ENCODE peak calls at places on chromosomes 13 and 19, in eight cellular contexts. V is hepatic stellate cell, L is Karpas-422, C is RCC 7860, K is NCI-H2081, P is GM19239, W is substantia nigra, Y is NCI-H524 treated with DMSO at 0.1 percent for 48 hours. Q is an unnamed sample.

GRCh38 chr13:30178976-30179375 is 128.4 kb downstream of the KATNAL1 start:
- DNase-seq in V (no peak), L (no peak), K (no peak), W (no peak), C (no peak), P (no peak), Y (no peak), Q (no peak)

GRCh38 chr19:29880498-29881081 is 61.4 kb upstream of the URI1 start:
- DNase-seq in P (no peak), Y (no peak), V (no peak), C (no peak), K (no peak), L (peak), W (no peak), Q (no peak)

GRCh38 chr19:57829316-57829715 is 783 bp upstream of the ZNF587B start:
- DNase-seq in K (no peak), Y (no peak), P (no peak), V (no peak), L (no peak), C (no peak), W (no peak), Q (no peak)

GRCh38 chr13:85590231-85590931 is 208.8 kb downstream of the SLITRK6 start:
- DNase-seq in K (no peak), L (no peak), C (no peak), V (no peak), W (no peak), P (no peak), Y (no peak), Q (no peak)

GRCh38 chr13:33678906-33679657 is 138.9 kb upstream of the RFC3 start:
- DNase-seq in C (peak), W (peak), P (peak), V (no peak), Y (no peak), K (no peak), L (peak), Q (no peak)

GRCh38 chr19:49014123-49014869 is 2.6 kb downstream of the LHB start:
- DNase-seq in L (no peak), P (no peak), V (no peak), Y (no peak), W (no peak), C (no peak), K (no peak), Q (no peak)

GRCh38 chr13:21957833-21958232 is 287.0 kb downstream of the FGF9 start:
- DNase-seq in K (no peak), W (no peak), V (no peak), P (no peak), Y (no peak), L (no peak), C (no peak), Q (no peak)

GRCh38 chr19:6551607-6552450 is 21.0 kb downstream of the TNFSF9 start:
- DNase-seq in C (no peak), K (no peak), L (peak), V (no peak), W (no peak), P (peak), Y (no peak), Q (peak)

GRCh38 chr13:25306671-25307464 is 5.4 kb downstream of the NUP58 start:
- DNase-seq in V (no peak), Y (no peak), W (no peak), K (no peak), C (no peak), P (no peak), L (no peak), Q (no peak)

GRCh38 chr13:110047511-110047910 is 259.4 kb downstream of the COL4A1 start:
- DNase-seq in W (peak), Y (no peak), C (peak), V (peak), L (no peak), P (no peak), K (peak), Q (no peak)

GRCh38 chr13:54852831-54853230 is 1824.2 kb downstream of the OLFM4 start:
- DNase-seq in W (no peak), K (no peak), C (no peak), L (no peak), P (no peak), Y (no peak), V (no peak), Q (no peak)

GRCh38 chr13:43877788-43878187 is 1.8 kb downstream of the CCDC122 start:
- DNase-seq in P (no peak), W (no peak), K (no peak), L (no peak), V (no peak), Y (no peak), C (no peak), Q (no peak)

GRCh38 chr13:69644447-69644846 is 463.2 kb upstream of the ATXN8OS start:
- DNase-seq in C (no peak), Y (no peak), L (no peak), V (no peak), W (no peak), K (no peak), P (no peak), Q (no peak)

GRCh38 chr13:51923983-51924539 is 62.3 kb downstream of the CCDC70 start:
- DNase-seq in W (no peak), C (no peak), K (no peak), L (no peak), P (no peak), V (no peak), Y (no peak), Q (peak)

GRCh38 chr13:37868691-37869505 is 674 bp downstream of the TRPC4 start:
- DNase-seq in Y (no peak), V (peak), K (no peak), L (no peak), W (no peak), P (no peak), C (peak), Q (peak)

GRCh38 chr19:13980340-13980739 is 25.8 kb downstream of the RFX1 start:
- DNase-seq in P (no peak), K (no peak), Y (no peak), C (no peak), W (no peak), V (no peak), L (no peak), Q (no peak)

GRCh38 chr13:40648040-40648439 is 18.4 kb downstream of the FOXO1 start:
- DNase-seq in W (no peak), L (no peak), V (no peak), P (no peak), C (no peak), Y (no peak), K (no peak), Q (no peak)

GRCh38 chr19:30406220-30406944 is 34.2 kb downstream of the ZNF536 start:
- DNase-seq in P (no peak), C (no peak), Y (no peak), K (no peak), V (no peak), L (peak), W (peak), Q (no peak)

GRCh38 chr13:60226507-60226906 is 62.8 kb upstream of the DIAPH3 start:
- DNase-seq in Y (peak), V (peak), L (peak), C (no peak), K (no peak), P (no peak), W (no peak), Q (peak)

GRCh38 chr13:50284540-50284939 is 269.3 kb downstream of the KCNRG start:
- DNase-seq in Y (no peak), W (no peak), V (no peak), L (no peak), P (no peak), K (no peak), C (no peak), Q (no peak)

GRCh38 chr19:11200015-11200574 is 2.8 kb upstream of the KANK2 start:
- DNase-seq in K (no peak), C (no peak), P (no peak), Y (no peak), L (no peak), V (no peak), W (no peak), Q (no peak)

GRCh38 chr19:1168877-1169791 is 4.9 kb downstream of the SBNO2 start:
- DNase-seq in W (peak), L (no peak), P (no peak), Y (no peak), C (peak), V (peak), K (no peak), Q (no peak)